ENCODE peak calls at places on chromosomes 2 and 18, in five cellular contexts. One of them, this sample, is unnamed.

GRCh38 chr2:202657876-202658275 is 23.1 kb downstream of the FAM117B start:
- DNase-seq in astrocyte of the spinal cord: no peak
- DNase-seq in iPS-NIHi11: no peak
- DNase-seq in NCI-H2171: no peak
- DNase-seq in ureter: no peak
- DNase-seq in this sample: no peak

GRCh38 chr2:37676274-37676673 is 4.8 kb upstream of the CDC42EP3 start:
- DNase-seq in iPS-NIHi11: peak
- DNase-seq in ureter: no peak
- DNase-seq in NCI-H2171: no peak
- DNase-seq in astrocyte of the spinal cord: peak
- DNase-seq in this sample: no peak

GRCh38 chr2:136424112-136424511 is 306.2 kb upstream of the CXCR4 start:
- DNase-seq in ureter: no peak
- DNase-seq in iPS-NIHi11: no peak
- DNase-seq in astrocyte of the spinal cord: no peak
- DNase-seq in NCI-H2171: no peak
- DNase-seq in this sample: no peak

GRCh38 chr2:55425449-55425848 is 5.8 kb upstream of the CCDC88A start:
- DNase-seq in astrocyte of the spinal cord: peak
- DNase-seq in ureter: no peak
- DNase-seq in iPS-NIHi11: no peak
- DNase-seq in NCI-H2171: no peak
- DNase-seq in this sample: no peak

GRCh38 chr2:224754129-224754528 is 38.0 kb upstream of the CCDC195 start:
- DNase-seq in NCI-H2171: no peak
- DNase-seq in astrocyte of the spinal cord: peak
- DNase-seq in iPS-NIHi11: no peak
- DNase-seq in ureter: no peak
- DNase-seq in this sample: no peak

GRCh38 chr18:41052625-41053024 is 902.4 kb upstream of the PIK3C3 start:
- DNase-seq in astrocyte of the spinal cord: no peak
- DNase-seq in NCI-H2171: no peak
- DNase-seq in iPS-NIHi11: no peak
- DNase-seq in ureter: no peak
- DNase-seq in this sample: no peak

GRCh38 chr2:217332866-217333265 is 473.0 kb upstream of the TNP1 start:
- DNase-seq in NCI-H2171: no peak
- DNase-seq in ureter: no peak
- DNase-seq in iPS-NIHi11: no peak
- DNase-seq in astrocyte of the spinal cord: no peak
- DNase-seq in this sample: no peak

GRCh38 chr2:14072338-14072737 is 560.2 kb upstream of the LRATD1 start:
- DNase-seq in ureter: no peak
- DNase-seq in astrocyte of the spinal cord: peak
- DNase-seq in iPS-NIHi11: no peak
- DNase-seq in NCI-H2171: no peak
- DNase-seq in this sample: no peak

GRCh38 chr18:45837283-45838070 is 12.0 kb downstream of the SIGLEC15 start:
- DNase-seq in iPS-NIHi11: peak
- DNase-seq in NCI-H2171: peak
- DNase-seq in ureter: no peak
- DNase-seq in astrocyte of the spinal cord: peak
- DNase-seq in this sample: peak

GRCh38 chr2:75634945-75635344 is 11.6 kb upstream of the MRPL19 start:
- DNase-seq in ureter: no peak
- DNase-seq in iPS-NIHi11: no peak
- DNase-seq in NCI-H2171: no peak
- DNase-seq in astrocyte of the spinal cord: no peak
- DNase-seq in this sample: no peak

GRCh38 chr2:43798300-43798699 is 24.5 kb downstream of the DYNC2LI1 start:
- DNase-seq in ureter: no peak
- DNase-seq in iPS-NIHi11: peak
- DNase-seq in NCI-H2171: no peak
- DNase-seq in astrocyte of the spinal cord: no peak
- DNase-seq in this sample: no peak

GRCh38 chr2:105748564-105748963 is 3.9 kb downstream of the NCK2 start:
- DNase-seq in ureter: no peak
- DNase-seq in NCI-H2171: no peak
- DNase-seq in astrocyte of the spinal cord: no peak
- DNase-seq in iPS-NIHi11: no peak
- DNase-seq in this sample: no peak

This sample was measured in SK-N-SH.